ENCODE peak calls at places on chromosomes 2 and 18, in eight cellular contexts. W is endothelial cell, O is PC-9, Y is left lung, V is upper lobe of right lung, M is BE2C, F is tibial nerve, B is ovary. X is an unnamed sample.

GRCh38 chr2:213167559-213167958 is 16.1 kb upstream of the IKZF2 start:
- DNase-seq in V (no peak), B (no peak), Y (no peak), F (no peak), W (no peak), M (no peak), O (no peak), X (no peak)

GRCh38 chr2:134301099-134301970 is 47.5 kb downstream of the MGAT5 start:
- DNase-seq in Y (no peak), M (no peak), O (no peak), W (no peak), B (no peak), V (no peak), F (no peak), X (no peak)

GRCh38 chr2:85012855-85013254 is 41.9 kb downstream of the KCMF1 start:
- DNase-seq in W (no peak), Y (no peak), V (no peak), B (no peak), M (no peak), O (no peak), F (no peak), X (no peak)

GRCh38 chr2:176490061-176490861 is 221.0 kb downstream of the MTX2 start:
- DNase-seq in V (no peak), B (peak), M (no peak), Y (peak), O (no peak), F (no peak), W (peak), X (no peak)

GRCh38 chr18:2948038-2948437 is 64.9 kb downstream of the LPIN2 start:
- DNase-seq in V (no peak), Y (no peak), B (no peak), M (no peak), O (no peak), F (no peak), W (no peak), X (no peak)

GRCh38 chr2:32277674-32278475 is at the start of gene YIPF4:
- DNase-seq in F (peak), V (peak), O (peak), M (peak), W (peak), Y (peak), B (peak), X (peak)

GRCh38 chr2:161983896-161984295 is 90.1 kb downstream of the DPP4 start:
- DNase-seq in Y (no peak), M (no peak), B (no peak), V (no peak), W (no peak), F (no peak), O (no peak), X (no peak)

GRCh38 chr2:235381261-235381912 is 112.5 kb upstream of the AGAP1 start:
- DNase-seq in B (no peak), F (no peak), V (no peak), Y (no peak), M (no peak), O (no peak), W (no peak), X (no peak)

GRCh38 chr2:10909050-10909995 is 2.4 kb upstream of the KCNF1 start:
- DNase-seq in V (no peak), O (peak), M (peak), W (peak), F (no peak), B (no peak), Y (no peak), X (no peak)

GRCh38 chr2:235605306-235605998 is 111.6 kb downstream of the AGAP1 start:
- DNase-seq in B (peak), O (no peak), Y (no peak), F (peak), W (peak), V (no peak), M (peak), X (no peak)

GRCh38 chr2:186554450-186554849 is 35.4 kb upstream of the ITGAV start:
- DNase-seq in B (no peak), V (no peak), W (no peak), Y (no peak), O (no peak), F (no peak), M (no peak), X (no peak)

GRCh38 chr2:44360749-44361329 is 455 bp downstream of the PREPL start:
- DNase-seq in M (peak), B (no peak), F (peak), W (no peak), O (no peak), Y (no peak), V (no peak), X (no peak)

GRCh38 chr2:110883401-110883800 is 151.0 kb downstream of the ACOXL start:
- DNase-seq in M (no peak), V (no peak), W (no peak), B (no peak), F (no peak), Y (no peak), O (no peak), X (no peak)

GRCh38 chr18:32104516-32104915 is 12.8 kb downstream of the RNF138 start:
- DNase-seq in W (no peak), O (no peak), B (no peak), Y (no peak), M (no peak), F (no peak), V (no peak), X (no peak)

GRCh38 chr2:12607971-12608370 is 108.8 kb upstream of the TRIB2 start:
- DNase-seq in V (no peak), Y (no peak), W (no peak), M (no peak), O (peak), B (no peak), F (no peak), X (no peak)

GRCh38 chr2:65390134-65390533 is 42.3 kb downstream of the SPRED2 start:
- DNase-seq in B (no peak), V (no peak), O (no peak), Y (no peak), W (no peak), F (no peak), M (no peak), X (no peak)

GRCh38 chr2:227570615-227571014 is 28.1 kb upstream of the SCYGR2 start:
- DNase-seq in V (no peak), W (no peak), B (no peak), M (no peak), O (no peak), Y (no peak), F (no peak), X (no peak)

GRCh38 chr2:217988014-217988839 is 14.6 kb downstream of the TNS1 start:
- DNase-seq in Y (no peak), M (peak), F (peak), W (peak), O (peak), V (peak), B (peak), X (peak)

GRCh38 chr2:215622836-215623235 is 187.0 kb upstream of the FN1 start:
- DNase-seq in F (no peak), Y (no peak), W (no peak), B (no peak), V (no peak), O (peak), M (no peak), X (no peak)

GRCh38 chr2:237154050-237154638 is 68.5 kb downstream of the COPS8 start:
- DNase-seq in M (peak), O (peak), V (no peak), Y (no peak), W (peak), F (no peak), B (peak), X (no peak)

GRCh38 chr2:29110916-29111315 is 4.3 kb upstream of the CLIP4 start:
- DNase-seq in M (no peak), O (peak), F (no peak), V (no peak), Y (no peak), W (no peak), B (no peak), X (no peak)

GRCh38 chr2:229852565-229852964 is 69.2 kb downstream of the TRIP12 start:
- DNase-seq in Y (no peak), B (no peak), F (no peak), M (no peak), O (no peak), V (no peak), W (peak), X (no peak)

GRCh38 chr2:239059854-239060253 is 212.0 kb downstream of the TWIST2 start:
- DNase-seq in W (no peak), B (no peak), O (no peak), M (no peak), V (no peak), Y (peak), F (no peak), X (no peak)
- TF ChIP-seq CTCF in W (no peak), B (no peak), O (no peak), M (no peak), V (no peak), Y (no peak), F (no peak), X (no peak)

DNA sequence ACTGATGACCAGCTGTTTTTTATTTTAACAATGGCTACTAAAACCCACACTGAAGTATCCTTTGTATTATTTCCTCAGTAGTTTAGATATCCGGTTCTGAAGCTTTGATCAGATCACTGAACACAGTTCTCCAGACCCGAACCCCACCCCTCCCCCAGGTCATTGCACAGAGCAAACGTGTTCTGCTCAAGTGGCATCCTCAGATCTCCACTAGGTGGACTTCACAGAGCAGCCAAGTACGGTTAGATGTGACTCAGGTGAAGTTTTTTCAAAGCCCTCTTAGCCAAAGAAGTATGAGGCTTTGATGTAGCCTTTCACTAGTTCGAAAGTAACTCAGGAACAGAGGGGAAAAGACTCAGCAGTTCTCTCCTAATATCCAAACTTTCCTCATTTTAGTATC is 142.7 kb upstream of the NRP2 start:
- DNase-seq in F (no peak), M (no peak), O (no peak), B (no peak), W (no peak), Y (no peak), V (no peak), X (no peak)
- TF ChIP-seq CTCF in F (no peak), M (peak), O (no peak), B (no peak), W (no peak), Y (no peak), V (no peak), X (no peak)

GRCh38 chr2:69386789-69387734 is at the start of gene GFPT1:
- DNase-seq in F (peak), M (peak), W (peak), Y (peak), V (peak), O (peak), B (peak), X (peak)
- TF ChIP-seq CTCF in F (no peak), M (no peak), W (no peak), Y (no peak), V (no peak), O (no peak), B (no peak), X (no peak)

GRCh38 chr2:202158796-202159195 is 79.6 kb downstream of the SUMO1 start:
- DNase-seq in W (no peak), M (no peak), B (no peak), Y (no peak), V (no peak), F (no peak), O (no peak), X (no peak)
- TF ChIP-seq CTCF in W (no peak), M (peak), B (no peak), Y (no peak), V (no peak), F (peak), O (no peak), X (no peak)

GRCh38 chr18:9043581-9043980 is 58.9 kb upstream of the NDUFV2 start:
- DNase-seq in Y (no peak), W (no peak), B (no peak), M (no peak), F (no peak), V (no peak), O (no peak), X (no peak)

GRCh38 chr18:9032519-9032918 is 70.0 kb upstream of the NDUFV2 start:
- DNase-seq in V (no peak), W (no peak), F (no peak), B (no peak), Y (no peak), O (no peak), M (no peak), X (no peak)

GRCh38 chr18:9039441-9039950 is 63.0 kb upstream of the NDUFV2 start:
- DNase-seq in O (no peak), F (no peak), Y (no peak), W (no peak), V (no peak), M (no peak), B (no peak), X (no peak)

GRCh38 chr18:9042766-9043481 is 59.6 kb upstream of the NDUFV2 start:
- DNase-seq in V (no peak), Y (no peak), W (no peak), M (no peak), O (no peak), F (no peak), B (no peak), X (no peak)

DNA sequence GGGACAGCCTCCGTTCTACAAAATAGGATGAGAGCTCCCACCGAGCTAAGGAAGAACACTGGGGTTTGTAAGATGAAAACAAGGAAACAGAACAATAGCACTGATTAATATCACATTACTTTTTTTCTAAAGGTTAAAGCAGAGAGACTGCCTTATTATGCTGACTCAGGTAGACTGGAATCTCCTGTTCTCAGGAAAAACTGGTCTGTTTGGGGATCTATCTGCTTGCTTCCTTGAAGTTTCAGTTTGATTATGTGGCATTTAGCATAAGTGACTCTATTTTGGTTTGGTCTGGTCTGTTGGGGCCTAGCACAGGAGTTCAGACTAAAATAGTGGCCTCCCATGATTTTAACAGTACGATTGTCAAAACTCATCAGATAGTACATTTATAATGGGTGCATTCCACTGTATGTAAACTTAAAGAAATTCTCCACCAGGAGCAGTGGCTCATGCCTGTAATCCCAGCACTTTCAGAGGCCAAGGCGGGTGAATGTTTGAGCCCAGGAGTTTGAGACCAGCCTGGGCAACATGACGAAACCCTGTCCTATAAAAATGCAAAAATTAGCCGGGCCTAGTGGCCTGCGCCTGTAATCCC is 64.1 kb upstream of the NDUFV2 start:
- DNase-seq in W (no peak), V (no peak), O (peak), B (no peak), M (no peak), F (no peak), Y (no peak), X (no peak)
- TF ChIP-seq CTCF in W (no peak), V (no peak), O (no peak), B (no peak), M (no peak), F (no peak), Y (no peak), X (no peak)

X was measured in CD14-positive monocyte.